ENCODE peak calls at places on chromosomes 3 and 15, in five cellular contexts. L, E, Z, A and K are unnamed samples.

GRCh38 chr3:29973763-29974162 is 632.6 kb upstream of the TGFBR2 start:
- DNase-seq in L (no peak), E (no peak), Z (no peak), A (no peak), K (no peak)

GRCh38 chr3:4983739-4984510 is 4.7 kb downstream of the BHLHE40 start:
- DNase-seq in L (peak; percentile 84), E (no peak), Z (no peak), A (no peak), K (no peak)

GRCh38 chr15:38612159-38612863 is 47.7 kb upstream of the RASGRP1 start:
- DNase-seq in L (no peak), E (no peak), Z (no peak), A (no peak), K (no peak)

GRCh38 chr3:37967252-37967881 is 23.2 kb upstream of the VILL start:
- DNase-seq in L (no peak), E (peak; percentile 85), Z (peak; percentile 71), A (peak; percentile 77), K (peak; percentile 72)

GRCh38 chr3:31196881-31197364 is 302.5 kb upstream of the GADL1 start:
- DNase-seq in L (no peak), E (no peak), Z (peak; percentile 15), A (no peak), K (no peak)

GRCh38 chr3:42819351-42819965 is 10.2 kb downstream of the ACKR2 start:
- DNase-seq in L (no peak), E (peak; percentile 40), Z (peak; percentile 46), A (peak; percentile 54), K (peak; percentile 48)

GRCh38 chr3:151228291-151229125 is 25.5 kb upstream of the GPR171 start:
- DNase-seq in L (no peak), E (no peak), Z (no peak), A (no peak), K (no peak)

GRCh38 chr3:190239325-190239724 is 82.9 kb downstream of the CLDN1 start:
- DNase-seq in L (no peak), E (no peak), Z (no peak), A (no peak), K (no peak)

GRCh38 chr3:40044487-40044886 is 235.1 kb downstream of the MYRIP start:
- DNase-seq in L (no peak), E (no peak), Z (no peak), A (no peak), K (no peak)

GRCh38 chr3:123762805-123763204 is 121.3 kb downstream of the MYLK start:
- DNase-seq in L (no peak), E (no peak), Z (no peak), A (no peak), K (no peak)

GRCh38 chr3:172580680-172581079 is 57.5 kb upstream of the TNFSF10 start:
- DNase-seq in L (no peak), E (no peak), Z (no peak), A (no peak), K (no peak)

GRCh38 chr3:111572061-111572460 is 23.1 kb downstream of the ZBED2 start:
- DNase-seq in L (no peak), E (no peak), Z (no peak), A (no peak), K (no peak)

GRCh38 chr3:144175644-144176425 is 204.2 kb downstream of the DIPK2A start:
- DNase-seq in L (no peak), E (no peak), Z (no peak), A (no peak), K (no peak)

GRCh38 chr3:42101048-42101447 is 9.9 kb downstream of the TRAK1 start:
- DNase-seq in L (peak; percentile 67), E (no peak), Z (no peak), A (no peak), K (no peak)

GRCh38 chr3:33658971-33659848 is 58.8 kb downstream of the CLASP2 start:
- DNase-seq in L (peak; percentile 87), E (peak; percentile 62), Z (peak; percentile 86), A (peak; percentile 74), K (peak; percentile 49)

GRCh38 chr15:35167675-35168074 is 82.6 kb upstream of the NANOGP8 start:
- DNase-seq in L (no peak), E (no peak), Z (no peak), A (no peak), K (no peak)

GRCh38 chr3:132283440-132283839 is 33.8 kb upstream of the ACP3 start:
- DNase-seq in L (no peak), E (no peak), Z (peak; percentile 90), A (no peak), K (no peak)

GRCh38 chr3:156474560-156475389 is 80.1 kb downstream of the SSR3 start:
- DNase-seq in L (no peak), E (peak; percentile 53), Z (peak; percentile 55), A (no peak), K (peak; percentile 49)

GRCh38 chr3:115428825-115429224 is 194.5 kb upstream of the GAP43 start:
- DNase-seq in L (no peak), E (no peak), Z (peak; percentile 80), A (no peak), K (no peak)

GRCh38 chr15:39332846-39333245 is 248.0 kb upstream of the THBS1 start:
- DNase-seq in L (no peak), E (no peak), Z (no peak), A (no peak), K (no peak)

DNA sequence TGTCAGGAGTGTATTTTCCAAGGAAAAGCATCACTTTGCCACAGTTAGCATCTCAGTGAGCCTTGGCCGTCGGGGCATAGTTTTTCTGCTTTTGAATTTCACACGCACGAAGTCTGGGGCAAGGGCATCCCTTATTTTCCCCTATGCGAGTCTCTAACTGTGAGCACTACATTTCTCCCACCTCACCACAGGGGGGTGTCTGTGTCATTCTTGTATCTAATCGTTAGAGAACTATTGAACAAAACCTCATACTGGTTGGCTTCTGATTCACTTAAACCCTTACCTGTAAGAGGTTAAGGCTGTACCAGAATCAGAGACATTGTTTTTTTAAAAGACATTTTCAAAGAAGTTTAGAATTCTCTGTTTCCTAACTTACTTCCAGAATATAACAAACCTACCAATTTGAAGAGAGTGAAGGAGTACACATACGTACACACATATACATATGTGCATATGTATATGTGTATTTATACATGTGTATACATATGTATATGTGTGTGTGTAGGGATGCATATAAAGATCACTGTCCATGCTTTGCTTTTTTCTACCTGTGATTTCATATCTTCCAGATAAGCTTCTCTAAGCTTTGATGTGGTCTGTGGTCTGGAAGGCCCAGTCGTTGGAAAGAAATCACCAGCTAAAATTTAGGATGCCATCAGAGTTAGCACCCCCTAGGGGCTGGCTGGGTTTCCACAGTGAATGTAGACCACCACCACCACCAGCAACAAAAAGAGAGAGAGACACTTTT is 49.4 kb downstream of the MYZAP start:
- DNase-seq in L (no peak), E (peak; percentile 38), Z (peak; percentile 32), A (peak; percentile 49), K (peak; percentile 51)
- TF ChIP-seq CTCF in L (no peak), E (no peak), Z (peak; percentile 57), A (peak; percentile 59), K (peak; percentile 63)

DNA sequence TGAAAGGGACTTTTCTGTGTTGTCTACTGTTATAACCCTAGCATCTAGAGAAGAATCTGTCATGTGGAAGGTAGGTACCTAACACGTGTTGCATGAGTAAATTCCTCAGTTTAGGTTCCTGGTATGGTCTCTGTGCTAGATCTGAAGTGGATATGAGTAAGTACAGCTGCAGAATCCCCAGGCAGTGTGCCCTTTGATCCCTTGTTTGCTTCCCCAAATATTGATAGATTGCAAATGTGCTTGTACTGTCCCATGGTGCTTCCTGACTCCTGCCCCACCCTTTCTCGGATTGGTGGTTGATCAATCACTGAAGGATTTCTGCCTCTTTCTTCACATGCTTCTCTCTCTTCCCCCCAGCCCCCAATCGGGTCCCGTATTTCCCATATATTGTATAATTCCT is 450.4 kb downstream of the UNC13C start:
- DNase-seq in L (no peak), E (no peak), Z (no peak), A (no peak), K (no peak)
- TF ChIP-seq CTCF in L (no peak), E (no peak), Z (no peak), A (no peak), K (no peak)

DNA sequence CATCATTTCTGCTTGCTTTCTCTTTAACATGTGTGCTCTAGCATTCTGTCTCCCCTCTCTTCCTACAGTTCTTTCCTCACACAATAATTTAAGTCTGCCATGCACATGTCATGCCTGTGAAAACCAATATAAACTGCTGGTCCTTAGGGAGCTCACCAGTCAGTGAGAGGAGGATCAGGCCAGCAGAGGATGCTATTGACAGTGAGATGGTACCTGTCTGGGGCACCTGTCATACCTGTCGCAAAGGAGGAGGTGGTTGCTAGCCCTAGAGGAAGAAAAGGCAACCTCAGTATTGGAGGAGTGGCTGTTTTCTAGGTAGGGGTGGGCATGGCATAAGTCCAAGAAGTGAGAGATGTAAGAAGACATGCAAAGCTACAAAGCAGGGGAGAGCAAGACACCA is 194.6 kb downstream of the GABRG3 start:
- DNase-seq in L (no peak), E (no peak), Z (no peak), A (no peak), K (no peak)
- TF ChIP-seq CTCF in L (no peak), E (no peak), Z (no peak), A (no peak), K (no peak)

GRCh38 chr3:28268989-28269388 is 27.6 kb downstream of the CMC1 start:
- DNase-seq in L (no peak), E (no peak), Z (no peak), A (no peak), K (no peak)
- TF ChIP-seq CTCF in L (peak; percentile 8), E (no peak), Z (peak; percentile 21), A (peak; percentile 44), K (peak; percentile 26)

GRCh38 chr15:84826369-84826823 is 9.2 kb downstream of the ALPK3 start:
- DNase-seq in L (no peak), E (peak; percentile 77), Z (peak; percentile 54), A (no peak), K (peak; percentile 46)
- TF ChIP-seq CTCF in L (no peak), E (peak; percentile 33), Z (peak; percentile 20), A (peak; percentile 36), K (peak; percentile 48)

GRCh38 chr15:78541744-78542034 is 1.4 kb downstream of the PSMA4 start:
- DNase-seq in L (no peak), E (no peak), Z (no peak), A (no peak), K (no peak)

GRCh38 chr15:78542647-78543046 is 2.4 kb downstream of the PSMA4 start:
- DNase-seq in L (no peak), E (no peak), Z (no peak), A (no peak), K (no peak)

GRCh38 chr15:78540955-78541743 is 905 bp downstream of the PSMA4 start:
- DNase-seq in L (no peak), E (no peak), Z (no peak), A (peak; percentile 23), K (no peak)

GRCh38 chr15:78538358-78538757 is 1.9 kb upstream of the PSMA4 start:
- DNase-seq in L (no peak), E (no peak), Z (no peak), A (no peak), K (no peak)

DNA sequence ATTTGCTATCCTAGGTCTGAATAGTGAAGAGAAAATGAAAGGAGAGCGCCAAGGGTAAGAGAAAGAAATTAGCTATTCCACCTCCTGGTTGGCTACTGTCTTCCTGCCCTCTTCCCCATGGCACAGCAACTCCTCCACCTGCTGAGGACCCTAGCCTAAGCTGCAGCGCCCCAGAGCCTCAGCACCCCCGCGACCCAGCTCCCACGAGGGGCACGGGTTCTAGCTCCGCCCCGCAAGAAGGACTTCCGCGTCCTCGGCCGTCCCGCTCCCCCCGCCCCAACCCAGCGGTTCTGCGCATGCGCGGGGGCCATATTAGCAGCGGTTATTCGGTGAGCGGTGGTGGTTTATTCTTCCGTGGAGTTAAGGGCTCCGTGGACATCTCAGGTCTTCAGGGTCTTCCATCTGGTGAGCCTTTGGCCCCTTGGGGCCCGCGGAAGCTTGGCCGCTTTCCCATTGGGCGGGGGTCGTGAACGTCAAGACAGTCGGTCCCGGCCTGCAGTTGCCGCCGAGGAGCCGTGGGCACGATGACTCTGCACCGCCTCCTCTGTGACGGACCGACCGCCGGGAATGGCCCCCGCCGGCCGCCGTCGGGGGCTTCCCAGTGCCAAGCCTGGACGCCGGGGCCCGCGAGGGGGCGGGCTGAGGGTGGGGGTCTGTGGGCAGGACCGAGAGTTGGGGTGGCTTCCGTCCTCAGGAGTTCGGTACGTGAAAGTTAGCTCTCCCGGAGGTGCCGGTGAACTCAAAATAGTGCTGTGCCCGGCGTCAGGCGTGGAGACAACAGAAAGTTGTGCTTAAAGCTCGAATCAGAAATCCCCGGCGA is at the start of gene PSMA4:
- DNase-seq in L (peak; percentile 98), E (peak; percentile 90), Z (peak; percentile 86), A (peak; percentile 98), K (peak; percentile 93)
- TF ChIP-seq CTCF in L (peak; percentile 44), E (no peak), Z (peak; percentile 13), A (peak; percentile 16), K (no peak)